ENCODE peak calls at places on chromosomes 12 and 14, in five cellular contexts. R, Y, F, X and V are unnamed samples.

GRCh38 chr14:103343164-103343879 is 9.3 kb downstream of the EIF5 start:
- DNase-seq in R (no peak), Y (no peak), F (no peak), X (no peak), V (peak; percentile 37)

GRCh38 chr14:55949708-55950107 is 168.5 kb upstream of the PELI2 start:
- DNase-seq in R (no peak), Y (no peak), F (no peak), X (no peak), V (no peak)

GRCh38 chr12:122865268-122866231 is 30.3 kb downstream of the HIP1R start:
- DNase-seq in R (no peak), Y (peak; percentile 69), F (peak; percentile 64), X (peak; percentile 43), V (peak; percentile 52)

GRCh38 chr14:68470361-68470760 is 322.5 kb downstream of the ZFP36L1 start:
- DNase-seq in R (no peak), Y (no peak), F (no peak), X (no peak), V (no peak)

GRCh38 chr14:61887628-61888027 is 125.4 kb downstream of the SNAPC1 start:
- DNase-seq in R (no peak), Y (no peak), F (no peak), X (no peak), V (no peak)

GRCh38 chr14:39154594-39155189 is 15.4 kb downstream of the TRAPPC6B start:
- DNase-seq in R (no peak), Y (no peak), F (no peak), X (no peak), V (no peak)

GRCh38 chr12:98740751-98741150 is 95.7 kb downstream of the APAF1 start:
- DNase-seq in R (no peak), Y (no peak), F (no peak), X (no peak), V (no peak)

GRCh38 chr14:64958201-64958600 is 13.9 kb downstream of the RAB15 start:
- DNase-seq in R (no peak), Y (no peak), F (no peak), X (no peak), V (no peak)

GRCh38 chr12:8819676-8819980 is 2.8 kb upstream of the A2ML1 start:
- DNase-seq in R (no peak), Y (no peak), F (peak; percentile 11), X (no peak), V (peak; percentile 30)

GRCh38 chr12:108832730-108833354 is 24.5 kb downstream of the SSH1 start:
- DNase-seq in R (no peak), Y (no peak), F (peak; percentile 50), X (no peak), V (no peak)

GRCh38 chr12:103913100-103913499 is 17.1 kb upstream of the HSP90B1 start:
- DNase-seq in R (no peak), Y (no peak), F (no peak), X (no peak), V (no peak)

GRCh38 chr12:40104461-40105264 is 1.2 kb downstream of the SLC2A13 start:
- DNase-seq in R (no peak), Y (no peak), F (peak; percentile 14), X (no peak), V (peak; percentile 70)

GRCh38 chr14:68684466-68685418 is 108.1 kb downstream of the ZFP36L1 start:
- DNase-seq in R (no peak), Y (no peak), F (no peak), X (no peak), V (no peak)

GRCh38 chr12:6084261-6084968 is 40.1 kb downstream of the VWF start:
- DNase-seq in R (no peak), Y (no peak), F (peak; percentile 57), X (no peak), V (no peak)

GRCh38 chr12:124170756-124171155 is 124.1 kb upstream of the RFLNA start:
- DNase-seq in R (no peak), Y (no peak), F (no peak), X (no peak), V (no peak)

GRCh38 chr12:132490481-132491348 is 764 bp downstream of the FBRSL1 start:
- DNase-seq in R (no peak), Y (no peak), F (no peak), X (no peak), V (peak; percentile 48)

GRCh38 chr12:76636141-76636692 is 76.6 kb upstream of the OSBPL8 start:
- DNase-seq in R (no peak), Y (no peak), F (no peak), X (no peak), V (peak; percentile 31)

GRCh38 chr12:11513288-11513687 is 117.9 kb upstream of the PRB2 start:
- DNase-seq in R (no peak), Y (peak; percentile 18), F (peak; percentile 35), X (no peak), V (peak; percentile 7)

GRCh38 chr14:100268591-100269207 is 29.8 kb downstream of the YY1 start:
- DNase-seq in R (no peak), Y (peak; percentile 41), F (no peak), X (no peak), V (no peak)

GRCh38 chr12:108890208-108890607 is 10.3 kb downstream of the DAO start:
- DNase-seq in R (no peak), Y (no peak), F (no peak), X (peak; percentile 45), V (peak; percentile 48)

GRCh38 chr14:70641548-70642312 is at the start of gene TTC9:
- DNase-seq in R (no peak), Y (no peak), F (no peak), X (peak; percentile 51), V (peak; percentile 51)

GRCh38 chr12:54294152-54294913 is 6.5 kb downstream of the NFE2 start:
- DNase-seq in R (no peak), Y (peak; percentile 89), F (peak; percentile 68), X (peak; percentile 88), V (peak; percentile 85)

GRCh38 chr14:73662439-73663056 is 17.8 kb downstream of the DNAL1 start:
- DNase-seq in R (no peak), Y (peak; percentile 60), F (peak; percentile 90), X (peak; percentile 24), V (peak; percentile 17)

GRCh38 chr14:100308112-100308792 is 2.0 kb upstream of the SLC25A29 start:
- DNase-seq in R (no peak), Y (no peak), F (peak; percentile 43), X (no peak), V (no peak)

GRCh38 chr12:91629440-91629839 is 446.8 kb upstream of the DCN start:
- DNase-seq in R (no peak), Y (no peak), F (no peak), X (no peak), V (no peak)
- TF ChIP-seq ESRRA in R (no peak), Y (no peak), F (no peak), X (no peak), V (no peak)

GRCh38 chr14:91118511-91119068 is 4.7 kb downstream of the DGLUCY start:
- DNase-seq in R (no peak), Y (no peak), F (no peak), X (no peak), V (no peak)

GRCh38 chr14:91116913-91117588 is 3.2 kb downstream of the DGLUCY start:
- DNase-seq in R (no peak), Y (no peak), F (no peak), X (no peak), V (no peak)

GRCh38 chr14:91123201-91123600 is 9.3 kb downstream of the DGLUCY start:
- DNase-seq in R (no peak), Y (no peak), F (no peak), X (no peak), V (no peak)

GRCh38 chr14:91117960-91118359 is 4.1 kb downstream of the DGLUCY start:
- DNase-seq in R (no peak), Y (no peak), F (no peak), X (no peak), V (no peak)

DNA sequence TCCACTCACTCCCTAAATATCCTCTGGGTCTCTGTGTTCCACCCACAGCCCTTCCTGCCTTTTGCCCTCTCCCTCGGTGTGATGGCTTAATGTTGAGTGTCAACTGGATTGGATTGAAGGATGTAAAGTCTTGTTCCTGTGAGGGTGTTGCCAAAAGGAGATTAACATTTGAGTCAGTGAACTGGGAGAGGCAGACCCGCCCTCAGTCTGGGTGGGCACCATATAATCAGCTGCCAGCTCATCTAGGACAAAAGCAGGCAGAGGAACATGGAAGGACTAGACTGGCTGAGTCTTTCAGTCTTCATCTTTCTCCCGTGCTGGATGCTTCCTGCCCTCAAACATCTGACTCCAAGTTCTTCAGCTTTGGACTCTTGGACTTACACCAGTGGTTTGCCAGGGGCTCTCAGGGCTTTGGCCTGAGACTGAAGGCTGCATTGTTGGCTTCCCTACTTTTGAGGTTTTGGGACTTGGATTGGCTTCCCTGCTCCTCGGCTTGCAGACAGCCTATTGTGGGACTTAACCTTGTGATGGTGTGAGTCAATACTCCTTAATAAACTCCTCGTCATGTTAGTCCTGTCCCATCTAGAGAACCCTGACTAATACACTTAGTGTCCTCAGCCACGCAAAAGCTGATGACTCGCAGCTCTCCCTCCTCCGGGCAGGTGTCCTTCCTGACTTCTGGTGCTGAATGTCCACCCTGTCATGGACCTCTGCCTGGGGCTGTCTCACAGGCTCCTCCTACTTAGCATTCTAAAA is 5.9 kb downstream of the DGLUCY start:
- DNase-seq in R (no peak), Y (no peak), F (peak; percentile 33), X (no peak), V (no peak)
- TF ChIP-seq ESRRA in R (no peak), Y (no peak), F (no peak), X (no peak), V (no peak)

DNA sequence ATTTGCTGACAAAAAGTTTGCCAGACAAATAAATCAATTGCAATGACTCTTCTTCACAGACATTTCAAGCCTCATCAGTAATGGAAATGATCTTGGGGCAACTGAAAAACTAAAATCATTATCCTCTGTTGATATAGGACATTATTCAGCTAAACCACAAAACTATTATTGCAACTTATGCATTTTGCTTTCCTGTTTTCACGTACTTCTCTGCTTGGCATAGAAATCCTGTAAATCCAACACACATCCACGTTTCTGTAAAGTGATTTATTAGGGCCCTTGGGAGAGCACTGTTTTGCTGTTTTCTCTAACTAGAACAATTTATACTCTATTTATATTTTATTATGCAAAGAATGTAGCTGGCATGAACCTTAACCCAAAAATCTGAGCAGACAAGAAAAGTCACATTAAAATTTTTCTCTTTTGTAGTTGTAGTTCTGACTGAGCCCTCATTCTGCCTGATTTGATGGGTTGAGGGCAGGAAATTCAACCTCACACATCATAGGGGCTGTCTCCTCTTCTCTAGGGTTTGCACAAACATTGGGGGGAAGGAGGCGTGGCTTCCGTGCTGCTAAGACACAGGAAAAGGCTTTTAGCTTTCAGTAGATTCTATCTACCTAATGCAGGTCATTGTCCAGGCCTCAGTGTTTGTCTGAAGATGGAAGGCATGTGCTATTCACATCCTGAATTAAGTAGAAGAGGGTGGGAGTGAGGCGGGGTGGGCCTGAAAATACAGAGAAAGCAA is 11.5 kb upstream of the NUP107 start:
- DNase-seq in R (no peak), Y (no peak), F (no peak), X (no peak), V (peak; percentile 35)
- TF ChIP-seq ESRRA in R (no peak), Y (no peak), F (no peak), X (no peak), V (no peak)

DNA sequence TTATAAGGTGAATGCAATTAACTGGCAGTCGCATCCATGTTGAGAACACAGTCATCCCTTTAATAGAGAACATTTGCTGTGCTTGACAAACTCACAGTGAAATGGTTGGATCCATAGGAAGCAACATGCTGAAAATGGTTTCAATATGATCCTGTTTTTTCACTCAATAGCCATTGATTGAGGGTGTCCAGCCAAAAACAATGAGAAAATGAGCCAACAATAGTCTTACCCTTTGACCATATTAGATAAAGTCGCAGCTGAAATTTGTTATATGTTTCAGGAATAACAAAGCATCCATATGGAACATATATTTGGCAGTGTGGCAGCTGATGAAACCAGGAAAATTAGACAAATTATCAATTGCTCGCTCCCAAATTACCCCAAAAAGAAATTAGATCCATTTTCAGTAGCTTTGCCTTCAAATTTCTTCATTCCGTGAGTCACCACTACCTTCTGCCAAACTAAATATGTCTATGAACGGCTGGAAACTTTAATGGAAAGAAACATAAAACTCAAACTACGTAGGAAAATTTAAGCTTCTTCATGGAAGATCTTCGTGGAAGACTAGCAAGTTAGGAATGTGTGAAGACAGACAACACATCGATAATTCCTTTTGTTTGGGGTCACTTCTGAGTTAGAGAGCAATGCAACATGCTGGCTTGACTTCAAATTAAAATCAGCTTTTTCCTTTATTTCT is 17.4 kb downstream of the IGF1 start:
- DNase-seq in R (no peak), Y (no peak), F (no peak), X (no peak), V (no peak)
- TF ChIP-seq ESRRA in R (no peak), Y (no peak), F (no peak), X (no peak), V (no peak)